ENCODE peak calls at places on chromosomes 5 and 9, in four cellular contexts. F is head of caudate nucleus; Y is stimulated activated CD8-positive, alpha-beta memory T cell treated with anti-CD3 and anti-CD28 coated beads, Interleukin-4, amount 100 ng/mL, for 4 hours; I is mammary epithelial cell. G is an unnamed sample.

GRCh38 chr5:91670565-91670964 is 287.4 kb upstream of the ARRDC3 start:
- DNase-seq in F (no peak), Y (no peak), I (no peak), G (no peak)

GRCh38 chr5:22293147-22293546 is 560.0 kb downstream of the CDH12 start:
- DNase-seq in Y (no peak), I (no peak), F (no peak), G (no peak)

GRCh38 chr9:89596937-89597555 is 7.8 kb upstream of the GADD45G start:
- DNase-seq in I (no peak), F (no peak), Y (no peak), G (no peak)

GRCh38 chr9:967436-967835 is 9.0 kb upstream of the DMRT3 start:
- DNase-seq in I (no peak), F (no peak), Y (no peak), G (no peak)

GRCh38 chr5:1204693-1205242 is 3.4 kb downstream of the SLC6A19 start:
- DNase-seq in Y (no peak), F (no peak), I (no peak), G (peak; percentile 41)

GRCh38 chr5:52693279-52693678 is 94.4 kb upstream of the ITGA1 start:
- DNase-seq in I (peak; percentile 40), F (no peak), Y (no peak), G (peak; percentile 64)

GRCh38 chr9:87765521-87765920 is 39.6 kb downstream of the CTSL start:
- DNase-seq in F (no peak), Y (no peak), I (peak; percentile 14), G (no peak)

GRCh38 chr9:69535911-69536310 is 136.3 kb downstream of the APBA1 start:
- DNase-seq in I (no peak), F (no peak), Y (no peak), G (no peak)

GRCh38 chr9:134375430-134376385 is 49.5 kb downstream of the RXRA start:
- DNase-seq in I (no peak), F (peak; percentile 49), Y (no peak), G (no peak)

GRCh38 chr5:86971034-86971511 is 296.6 kb upstream of the RASA1 start:
- DNase-seq in F (no peak), I (peak; percentile 3), Y (no peak), G (peak; percentile 41)

GRCh38 chr5:33184367-33184766 is 256.4 kb upstream of the TARS1 start:
- DNase-seq in F (no peak), I (no peak), Y (no peak), G (no peak)

GRCh38 chr9:98971168-98971914 is 27.6 kb downstream of the COL15A1 start:
- DNase-seq in Y (no peak), I (peak; percentile 89), F (peak; percentile 63), G (peak; percentile 91)

GRCh38 chr5:80010754-80011392 is 19.8 kb upstream of the MTX3 start:
- DNase-seq in Y (no peak), I (no peak), F (no peak), G (no peak)

GRCh38 chr5:79346420-79346824 is 110.5 kb downstream of the JMY start:
- DNase-seq in Y (no peak), I (peak; percentile 58), F (no peak), G (peak; percentile 88)

GRCh38 chr9:77897292-77897691 is 134.3 kb downstream of the GNAQ start:
- DNase-seq in I (no peak), Y (no peak), F (no peak), G (no peak)

GRCh38 chr9:365451-365850 is 150.8 kb downstream of the DOCK8 start:
- DNase-seq in F (no peak), I (no peak), Y (no peak), G (no peak)

GRCh38 chr5:96522635-96523355 is 89.7 kb upstream of the PCSK1 start:
- DNase-seq in I (no peak), Y (no peak), F (no peak), G (no peak)

GRCh38 chr5:136810198-136810823 is 445.0 kb upstream of the TRPC7 start:
- DNase-seq in F (no peak), I (peak; percentile 76), Y (no peak), G (peak; percentile 87)

GRCh38 chr5:143714629-143715028 is 97.3 kb upstream of the HMHB1 start:
- DNase-seq in F (no peak), Y (no peak), I (no peak), G (no peak)

GRCh38 chr5:11477786-11478185 is 426.5 kb downstream of the CTNND2 start:
- DNase-seq in I (no peak), Y (no peak), F (no peak), G (no peak)

GRCh38 chr5:321233-321725 is at the start of gene AHRR:
- DNase-seq in F (peak; percentile 41), I (peak; percentile 59), Y (no peak), G (peak; percentile 76)

GRCh38 chr9:37026936-37027581 is 7.0 kb downstream of the PAX5 start:
- DNase-seq in F (no peak), I (no peak), Y (no peak), G (no peak)

GRCh38 chr5:43298459-43298858 is 14.8 kb downstream of the HMGCS1 start:
- DNase-seq in I (no peak), F (no peak), Y (no peak), G (no peak)

GRCh38 chr5:132456553-132457361 is 33.8 kb downstream of the IRF1 start:
- DNase-seq in F (no peak), Y (peak; percentile 46), I (no peak), G (peak; percentile 83)

GRCh38 chr9:14366071-14366470 is 52.1 kb upstream of the NFIB start:
- DNase-seq in Y (no peak), F (no peak), I (peak; percentile 58), G (peak; percentile 7)

GRCh38 chr9:38694676-38695075 is 25.3 kb downstream of the FAM240B start:
- DNase-seq in I (no peak), F (peak; percentile 63), Y (no peak), G (no peak)

GRCh38 chr5:131534995-131535394 is 100.0 kb downstream of the RAPGEF6 start:
- DNase-seq in Y (no peak), I (no peak), F (no peak), G (no peak)

GRCh38 chr5:59218424-59219045 is 635.7 kb downstream of the RAB3C start:
- DNase-seq in F (no peak), I (no peak), Y (no peak), G (no peak)

GRCh38 chr9:70411141-70411929 is 3.1 kb downstream of the KLF9 start:
- DNase-seq in F (peak; percentile 49), Y (no peak), I (peak; percentile 47), G (peak; percentile 75)

GRCh38 chr9:131310833-131311554 is 21.5 kb downstream of the PLPP7 start:
- DNase-seq in F (no peak), I (no peak), Y (peak; percentile 21), G (no peak)

GRCh38 chr9:128624566-128624965 is 32.1 kb downstream of the DYNC2I2 start:
- DNase-seq in Y (no peak), F (no peak), I (no peak), G (no peak)

GRCh38 chr5:22908129-22908528 is 55.0 kb upstream of the CDH12 start:
- DNase-seq in I (peak; percentile 40), F (no peak), Y (no peak), G (no peak)

GRCh38 chr9:88532320-88532719 is 2.7 kb upstream of the NXNL2 start:
- DNase-seq in I (no peak), F (no peak), Y (no peak), G (peak; percentile 78)

GRCh38 chr9:130024597-130024994 is 18.4 kb downstream of the FNBP1 start:
- DNase-seq in I (peak; percentile 73), Y (no peak), F (no peak), G (no peak)

GRCh38 chr9:38227656-38228055 is 158.6 kb upstream of the SHB start:
- DNase-seq in I (no peak), F (no peak), Y (no peak), G (peak; percentile 77)

GRCh38 chr5:146060221-146060585 is 45.2 kb downstream of the PLAC8L1 start:
- DNase-seq in I (no peak), F (no peak), Y (no peak), G (no peak)

GRCh38 chr5:115382989-115383388 is 86.5 kb upstream of the CCDC112 start:
- DNase-seq in I (no peak), F (no peak), Y (no peak), G (no peak)

GRCh38 chr5:98940586-98940985 is 11.8 kb upstream of the CHD1 start:
- DNase-seq in I (no peak), Y (no peak), F (no peak), G (peak; percentile 39)

GRCh38 chr5:14469485-14470377 is 111.9 kb upstream of the OTULINL start:
- DNase-seq in Y (no peak), I (no peak), F (no peak), G (no peak)

GRCh38 chr5:75055727-75056144 is 3.4 kb upstream of the GCNT4 start:
- DNase-seq in Y (no peak), F (no peak), I (no peak), G (no peak)

G was measured in RPMI7951.